ENCODE peak calls at places on chromosome 13, in seven cellular contexts. J is activated CD8-positive, alpha-beta memory T cell treated with anti-CD3 and anti-CD28 coated beads, Interleukin-2, amount 10 ng/mL, durations not matched to agents 7 days and 5 days; N is NB4; T is upper lobe of right lung; I is iris pigment epithelial cell; D is lower lobe of right lung; U is KBM-7. S is an unnamed sample.

GRCh38 chr13:76523740-76524382 is 362.3 kb downstream of the KCTD12 start:
- DNase-seq in T (no peak), I (no peak), U (no peak), D (no peak), N (no peak), J (no peak), S (no peak)

GRCh38 chr13:42876810-42877550 is 95.6 kb downstream of the FAM216B start:
- DNase-seq in N (no peak), I (peak; percentile 93), U (no peak), T (no peak), J (no peak), D (no peak), S (no peak)

GRCh38 chr13:40613192-40613818 is 53.1 kb downstream of the FOXO1 start:
- DNase-seq in D (no peak), N (peak; percentile 12), J (peak; percentile 81), U (peak; percentile 45), T (no peak), I (no peak), S (peak; percentile 78)

GRCh38 chr13:99289674-99290337 is 17.4 kb downstream of the GPR183 start:
- DNase-seq in J (peak; percentile 82), I (no peak), N (no peak), D (no peak), T (no peak), U (no peak), S (no peak)

GRCh38 chr13:21929400-21929799 is 258.5 kb downstream of the FGF9 start:
- DNase-seq in T (no peak), N (no peak), J (no peak), U (no peak), I (no peak), D (no peak), S (no peak)

GRCh38 chr13:59447846-59448620 is 715.7 kb downstream of the DIAPH3 start:
- DNase-seq in N (no peak), U (no peak), T (no peak), D (no peak), I (peak; percentile 66), J (no peak), S (no peak)

GRCh38 chr13:102799544-102800144 is 725 bp downstream of the BIVM start:
- DNase-seq in I (peak; percentile 27), J (peak; percentile 47), T (peak; percentile 75), U (no peak), N (no peak), D (peak; percentile 52), S (no peak)

GRCh38 chr13:75372517-75372916 is 109.5 kb downstream of the TBC1D4 start:
- DNase-seq in J (no peak), U (peak; percentile 58), D (no peak), T (no peak), I (peak; percentile 55), N (peak; percentile 51), S (peak; percentile 78)

GRCh38 chr13:95123726-95124125 is 177.5 kb downstream of the ABCC4 start:
- DNase-seq in D (no peak), N (no peak), J (no peak), U (no peak), I (no peak), T (no peak), S (no peak)

GRCh38 chr13:26978081-26978860 is 193.3 kb downstream of the USP12 start:
- DNase-seq in T (no peak), D (no peak), J (no peak), N (no peak), I (no peak), U (no peak), S (no peak)

GRCh38 chr13:22111961-22112360 is 441.1 kb downstream of the FGF9 start:
- DNase-seq in J (no peak), U (no peak), T (no peak), I (no peak), D (no peak), N (no peak), S (no peak)

S was measured in Karpas-422.